ENCODE peak calls at places on chromosomes 16 and 17, in seven cellular contexts. G is AG10803; H is stimulated activated naive CD8-positive, alpha-beta T cell treated with anti-CD3 and anti-CD28 coated beads, Interleukin-15, Interleukin-2, amounts not matched to agents 100 U/mL and 50 U/mL, for 24 hours; S is mesenchymal stem cell; Z is activated CD8-positive, alpha-beta memory T cell treated with anti-CD3 and anti-CD28 coated beads for 4 hours; W is stimulated activated CD4-positive, alpha-beta T cell treated with anti-CD3 and anti-CD28 coated beads, Interleukin-2, amount 100 ng/mL, for 4 hours; E is germinal center. X is an unnamed sample.

GRCh38 chr17:59786536-59787319 is 79.3 kb downstream of the VMP1 start:
- DNase-seq in W (peak; percentile 81), H (peak; percentile 73), S (peak; percentile 100), E (peak; percentile 59), G (peak; percentile 100), Z (peak; percentile 59), X (peak; percentile 50)

GRCh38 chr17:82228278-82228841 is 482 bp upstream of the SLC16A3 start:
- DNase-seq in G (no peak), W (no peak), Z (no peak), E (peak; percentile 77), S (peak; percentile 39), H (peak; percentile 73), X (peak; percentile 40)

GRCh38 chr16:84940670-84941551 is 70.4 kb downstream of the ZDHHC7 start:
- DNase-seq in G (peak; percentile 79), Z (no peak), E (no peak), H (no peak), S (no peak), W (no peak), X (no peak)

GRCh38 chr17:78682363-78682762 is 99.7 kb downstream of the CYTH1 start:
- DNase-seq in E (no peak), H (no peak), W (no peak), S (no peak), G (no peak), Z (no peak), X (peak; percentile 38)

GRCh38 chr17:50476545-50477315 is 1.9 kb upstream of the RSAD1 start:
- DNase-seq in H (no peak), G (no peak), E (no peak), S (no peak), Z (no peak), W (no peak), X (peak; percentile 20)

GRCh38 chr16:47490471-47490870 is 29.3 kb downstream of the PHKB start:
- DNase-seq in E (no peak), H (no peak), W (no peak), Z (no peak), S (no peak), G (no peak), X (no peak)

GRCh38 chr16:79485020-79485419 is 115.5 kb downstream of the MAF start:
- DNase-seq in Z (no peak), S (no peak), H (no peak), E (no peak), W (no peak), G (no peak), X (no peak)

GRCh38 chr17:74833501-74834361 is 26.0 kb downstream of the GRIN2C start:
- DNase-seq in Z (no peak), G (peak; percentile 55), H (no peak), W (no peak), S (no peak), E (peak; percentile 76), X (peak; percentile 87)

GRCh38 chr17:81961087-81961514 is at the start of gene NOTUM:
- DNase-seq in S (peak; percentile 50), E (no peak), G (peak; percentile 26), H (no peak), W (no peak), Z (no peak), X (peak; percentile 69)

GRCh38 chr16:11689031-11689840 is 21.0 kb downstream of the SNN start:
- DNase-seq in H (no peak), G (no peak), S (no peak), W (no peak), E (peak; percentile 46), Z (no peak), X (no peak)

GRCh38 chr17:61335845-61336655 is 63.6 kb upstream of the TBX2 start:
- DNase-seq in W (no peak), H (no peak), S (no peak), Z (no peak), E (no peak), G (no peak), X (peak; percentile 73)

GRCh38 chr16:79188115-79188779 is 412.3 kb downstream of the MAF start:
- DNase-seq in W (no peak), H (no peak), G (no peak), Z (no peak), E (no peak), S (no peak), X (no peak)

GRCh38 chr17:74641224-74641948 is 17.8 kb upstream of the CD300E start:
- DNase-seq in H (no peak), W (no peak), Z (no peak), G (no peak), S (no peak), E (no peak), X (no peak)

GRCh38 chr17:17681744-17682292 is 560 bp downstream of the RAI1 start:
- DNase-seq in Z (no peak), W (peak; percentile 32), H (peak; percentile 59), S (no peak), E (peak; percentile 48), G (no peak), X (peak; percentile 79)

GRCh38 chr16:70568601-70569217 is 45.1 kb downstream of the SF3B3 start:
- DNase-seq in Z (no peak), G (no peak), S (no peak), W (no peak), E (no peak), H (no peak), X (no peak)

GRCh38 chr16:70162041-70162451 is 11.5 kb upstream of the CLEC18C start:
- DNase-seq in E (no peak), S (peak; percentile 84), H (no peak), G (peak; percentile 62), W (no peak), Z (no peak), X (no peak)

GRCh38 chr16:70678121-70678897 is 7.5 kb downstream of the MTSS2 start:
- DNase-seq in S (no peak), H (no peak), E (no peak), Z (no peak), W (no peak), G (no peak), X (no peak)